ENCODE peak calls at places on chromosomes 4 and X, in eight cellular contexts. One of them, this sample, is unnamed.

GRCh38 chr4:83589283-83589682 is 53.4 kb downstream of the GPAT3 start:
- DNase-seq in AG10803: no peak
- DNase-seq in IMR-90: no peak
- DNase-seq in fibroblast of lung: no peak
- DNase-seq in WERI-Rb-1: no peak
- DNase-seq in endothelial cell: no peak
- DNase-seq in H9: no peak
- DNase-seq in colonic mucosa: no peak
- DNase-seq in this sample: no peak

GRCh38 chr4:145766273-145766672 is 86.3 kb downstream of the C4orf51 start:
- DNase-seq in AG10803: no peak
- DNase-seq in IMR-90: no peak
- DNase-seq in fibroblast of lung: no peak
- DNase-seq in WERI-Rb-1: no peak
- DNase-seq in endothelial cell: no peak
- DNase-seq in H9: no peak
- DNase-seq in colonic mucosa: no peak
- DNase-seq in this sample: no peak

GRCh38 chrX:10722804-10723364 is 102.5 kb upstream of the MID1 start:
- DNase-seq in AG10803: peak
- DNase-seq in IMR-90: peak
- DNase-seq in fibroblast of lung: peak
- DNase-seq in WERI-Rb-1: peak
- DNase-seq in endothelial cell: peak
- DNase-seq in H9: peak
- DNase-seq in colonic mucosa: peak
- DNase-seq in this sample: no peak

GRCh38 chrX:45479196-45479834 is 278.6 kb upstream of the DIPK2B start:
- DNase-seq in AG10803: peak
- DNase-seq in IMR-90: peak
- DNase-seq in fibroblast of lung: peak
- DNase-seq in WERI-Rb-1: no peak
- DNase-seq in endothelial cell: no peak
- DNase-seq in H9: no peak
- DNase-seq in colonic mucosa: no peak
- DNase-seq in this sample: no peak

GRCh38 chrX:18895157-18895952 is 88.6 kb downstream of the PHKA2 start:
- DNase-seq in AG10803: peak
- DNase-seq in IMR-90: peak
- DNase-seq in fibroblast of lung: peak
- DNase-seq in WERI-Rb-1: peak
- DNase-seq in endothelial cell: no peak
- DNase-seq in H9: peak
- DNase-seq in colonic mucosa: no peak
- DNase-seq in this sample: peak

GRCh38 chr4:105240037-105240436 is 93.4 kb downstream of the TET2 start:
- DNase-seq in AG10803: no peak
- DNase-seq in IMR-90: no peak
- DNase-seq in fibroblast of lung: no peak
- DNase-seq in WERI-Rb-1: no peak
- DNase-seq in endothelial cell: no peak
- DNase-seq in H9: no peak
- DNase-seq in colonic mucosa: no peak
- DNase-seq in this sample: no peak

GRCh38 chrX:102516314-102516936 is at the start of gene TMSB15A:
- DNase-seq in AG10803: peak
- DNase-seq in IMR-90: peak
- DNase-seq in fibroblast of lung: peak
- DNase-seq in WERI-Rb-1: peak
- DNase-seq in endothelial cell: peak
- DNase-seq in H9: peak
- DNase-seq in colonic mucosa: peak
- DNase-seq in this sample: peak

GRCh38 chr4:24226667-24227066 is 336.8 kb upstream of the PPARGC1A start:
- DNase-seq in AG10803: peak
- DNase-seq in IMR-90: peak
- DNase-seq in fibroblast of lung: peak
- DNase-seq in WERI-Rb-1: no peak
- DNase-seq in endothelial cell: no peak
- DNase-seq in H9: no peak
- DNase-seq in colonic mucosa: no peak
- DNase-seq in this sample: no peak

GRCh38 chrX:45434231-45434630 is 233.6 kb upstream of the DIPK2B start:
- DNase-seq in AG10803: no peak
- DNase-seq in IMR-90: no peak
- DNase-seq in fibroblast of lung: no peak
- DNase-seq in WERI-Rb-1: no peak
- DNase-seq in endothelial cell: no peak
- DNase-seq in H9: no peak
- DNase-seq in colonic mucosa: no peak
- DNase-seq in this sample: no peak

GRCh38 chr4:154164931-154165839 is 326.4 kb downstream of the DCHS2 start:
- DNase-seq in AG10803: peak
- DNase-seq in IMR-90: peak
- DNase-seq in fibroblast of lung: peak
- DNase-seq in WERI-Rb-1: no peak
- DNase-seq in endothelial cell: no peak
- DNase-seq in H9: no peak
- DNase-seq in colonic mucosa: no peak
- DNase-seq in this sample: no peak

GRCh38 chr4:134777626-134778025 is 576.0 kb upstream of the PABPC4L start:
- DNase-seq in AG10803: no peak
- DNase-seq in IMR-90: no peak
- DNase-seq in fibroblast of lung: no peak
- DNase-seq in WERI-Rb-1: peak
- DNase-seq in endothelial cell: peak
- DNase-seq in H9: no peak
- DNase-seq in colonic mucosa: no peak
- DNase-seq in this sample: no peak

GRCh38 chr4:125433453-125433852 is 118.7 kb downstream of the FAT4 start:
- DNase-seq in AG10803: peak
- DNase-seq in IMR-90: peak
- DNase-seq in fibroblast of lung: peak
- DNase-seq in WERI-Rb-1: no peak
- DNase-seq in endothelial cell: no peak
- DNase-seq in H9: no peak
- DNase-seq in colonic mucosa: no peak
- DNase-seq in this sample: no peak

GRCh38 chr4:149291463-149291862 is 524.2 kb downstream of the IQCM start:
- DNase-seq in AG10803: peak
- DNase-seq in IMR-90: peak
- DNase-seq in fibroblast of lung: peak
- DNase-seq in WERI-Rb-1: no peak
- DNase-seq in endothelial cell: no peak
- DNase-seq in H9: no peak
- DNase-seq in colonic mucosa: no peak
- DNase-seq in this sample: no peak

GRCh38 chrX:39777623-39778025 is 320.1 kb downstream of the BCOR start:
- DNase-seq in AG10803: no peak
- DNase-seq in IMR-90: no peak
- DNase-seq in fibroblast of lung: no peak
- DNase-seq in WERI-Rb-1: no peak
- DNase-seq in endothelial cell: no peak
- DNase-seq in H9: no peak
- DNase-seq in colonic mucosa: no peak
- DNase-seq in this sample: no peak

GRCh38 chr4:102868153-102868781 is 525 bp upstream of the CISD2 start:
- DNase-seq in AG10803: no peak
- DNase-seq in IMR-90: no peak
- DNase-seq in fibroblast of lung: no peak
- DNase-seq in WERI-Rb-1: peak
- DNase-seq in endothelial cell: peak
- DNase-seq in H9: no peak
- DNase-seq in colonic mucosa: peak
- DNase-seq in this sample: no peak

GRCh38 chr4:76090241-76090691 is 15.8 kb downstream of the ART3 start:
- DNase-seq in AG10803: peak
- DNase-seq in IMR-90: peak
- DNase-seq in fibroblast of lung: peak
- DNase-seq in WERI-Rb-1: no peak
- DNase-seq in endothelial cell: no peak
- DNase-seq in H9: no peak
- DNase-seq in colonic mucosa: peak
- DNase-seq in this sample: no peak

GRCh38 chrX:18674417-18674787 is 2.5 kb upstream of the RS1 start:
- DNase-seq in AG10803: no peak
- DNase-seq in IMR-90: no peak
- DNase-seq in fibroblast of lung: no peak
- DNase-seq in WERI-Rb-1: no peak
- DNase-seq in endothelial cell: no peak
- DNase-seq in H9: peak
- DNase-seq in colonic mucosa: peak
- DNase-seq in this sample: no peak

GRCh38 chr4:179625391-179625790 is 2183.2 kb upstream of the AGA start:
- DNase-seq in AG10803: no peak
- DNase-seq in IMR-90: peak
- DNase-seq in fibroblast of lung: peak
- DNase-seq in WERI-Rb-1: no peak
- DNase-seq in endothelial cell: no peak
- DNase-seq in H9: no peak
- DNase-seq in colonic mucosa: no peak
- DNase-seq in this sample: no peak

GRCh38 chr4:179624768-179625181 is 2182.5 kb upstream of the AGA start:
- DNase-seq in AG10803: peak
- DNase-seq in IMR-90: peak
- DNase-seq in fibroblast of lung: peak
- DNase-seq in WERI-Rb-1: no peak
- DNase-seq in endothelial cell: no peak
- DNase-seq in H9: peak
- DNase-seq in colonic mucosa: no peak
- DNase-seq in this sample: no peak

GRCh38 chr4:179626687-179627086 is 2184.4 kb upstream of the AGA start:
- DNase-seq in AG10803: no peak
- DNase-seq in IMR-90: no peak
- DNase-seq in fibroblast of lung: no peak
- DNase-seq in WERI-Rb-1: no peak
- DNase-seq in endothelial cell: peak
- DNase-seq in H9: peak
- DNase-seq in colonic mucosa: no peak
- DNase-seq in this sample: no peak
- TF ChIP-seq CTCF in AG10803: no peak
- TF ChIP-seq CTCF in IMR-90: peak
- TF ChIP-seq CTCF in fibroblast of lung: no peak
- TF ChIP-seq CTCF in WERI-Rb-1: peak
- TF ChIP-seq CTCF in endothelial cell: peak
- TF ChIP-seq CTCF in H9: peak
- TF ChIP-seq CTCF in colonic mucosa: no peak
- TF ChIP-seq CTCF in this sample: peak

GRCh38 chr4:8110071-8110986 is 48.3 kb downstream of the ABLIM2 start:
- DNase-seq in AG10803: no peak
- DNase-seq in IMR-90: no peak
- DNase-seq in fibroblast of lung: no peak
- DNase-seq in WERI-Rb-1: peak
- DNase-seq in endothelial cell: peak
- DNase-seq in H9: peak
- DNase-seq in colonic mucosa: no peak
- DNase-seq in this sample: no peak
- TF ChIP-seq CTCF in AG10803: no peak
- TF ChIP-seq CTCF in IMR-90: no peak
- TF ChIP-seq CTCF in fibroblast of lung: no peak
- TF ChIP-seq CTCF in WERI-Rb-1: peak
- TF ChIP-seq CTCF in endothelial cell: peak
- TF ChIP-seq CTCF in H9: peak
- TF ChIP-seq CTCF in colonic mucosa: no peak
- TF ChIP-seq CTCF in this sample: peak

DNA sequence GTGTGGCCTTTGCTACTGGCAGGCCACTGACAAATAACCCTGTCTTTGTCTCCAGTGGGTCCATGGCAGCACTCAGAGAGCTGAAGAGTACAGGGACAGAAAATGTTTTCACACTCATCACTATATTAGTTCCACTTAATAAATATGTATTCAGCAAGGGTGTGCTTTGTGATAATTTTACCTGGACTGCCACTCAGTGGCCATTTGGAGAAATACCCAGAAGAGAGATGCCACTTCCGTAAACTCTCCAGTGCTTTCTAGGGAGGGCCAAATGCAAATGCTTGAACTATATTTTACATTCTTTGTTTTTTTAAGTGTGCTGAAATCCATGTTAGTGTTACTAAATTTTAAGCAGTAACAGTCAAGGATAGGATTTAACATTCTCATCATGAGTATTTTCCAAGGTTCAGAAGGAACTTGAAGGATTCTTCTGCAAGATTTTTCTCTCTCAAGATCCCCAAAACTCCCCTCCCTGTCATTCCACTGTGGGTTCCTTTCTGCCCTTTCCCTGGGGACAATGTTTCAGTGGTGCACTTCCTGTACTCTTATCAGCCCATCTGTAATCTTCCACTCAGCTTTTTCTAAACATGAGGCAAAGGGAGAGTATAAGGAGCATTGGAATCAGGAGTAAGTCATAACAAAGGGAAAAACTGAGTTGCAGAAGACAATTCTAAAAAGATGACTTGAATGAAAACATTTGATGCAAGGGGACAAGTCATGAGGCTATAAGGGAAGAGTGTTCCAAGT is 46.0 kb downstream of the TFDP3 start:
- DNase-seq in AG10803: no peak
- DNase-seq in IMR-90: no peak
- DNase-seq in fibroblast of lung: peak
- DNase-seq in WERI-Rb-1: no peak
- DNase-seq in endothelial cell: no peak
- DNase-seq in H9: no peak
- DNase-seq in colonic mucosa: peak
- DNase-seq in this sample: no peak
- TF ChIP-seq CTCF in AG10803: no peak
- TF ChIP-seq CTCF in IMR-90: peak
- TF ChIP-seq CTCF in fibroblast of lung: no peak
- TF ChIP-seq CTCF in WERI-Rb-1: no peak
- TF ChIP-seq CTCF in endothelial cell: peak
- TF ChIP-seq CTCF in H9: peak
- TF ChIP-seq CTCF in colonic mucosa: no peak
- TF ChIP-seq CTCF in this sample: peak

GRCh38 chr4:10175626-10176025 is 59.0 kb upstream of the WDR1 start:
- DNase-seq in AG10803: peak
- DNase-seq in IMR-90: no peak
- DNase-seq in fibroblast of lung: no peak
- DNase-seq in WERI-Rb-1: no peak
- DNase-seq in endothelial cell: no peak
- DNase-seq in H9: no peak
- DNase-seq in colonic mucosa: no peak
- DNase-seq in this sample: no peak

GRCh38 chr4:10173754-10174749 is 57.5 kb upstream of the WDR1 start:
- DNase-seq in AG10803: no peak
- DNase-seq in IMR-90: no peak
- DNase-seq in fibroblast of lung: no peak
- DNase-seq in WERI-Rb-1: no peak
- DNase-seq in endothelial cell: no peak
- DNase-seq in H9: no peak
- DNase-seq in colonic mucosa: no peak
- DNase-seq in this sample: no peak

GRCh38 chr4:10171055-10171454 is 54.5 kb upstream of the WDR1 start:
- DNase-seq in AG10803: peak
- DNase-seq in IMR-90: no peak
- DNase-seq in fibroblast of lung: no peak
- DNase-seq in WERI-Rb-1: no peak
- DNase-seq in endothelial cell: no peak
- DNase-seq in H9: no peak
- DNase-seq in colonic mucosa: peak
- DNase-seq in this sample: no peak

GRCh38 chr4:10172278-10173038 is 55.9 kb upstream of the WDR1 start:
- DNase-seq in AG10803: no peak
- DNase-seq in IMR-90: no peak
- DNase-seq in fibroblast of lung: no peak
- DNase-seq in WERI-Rb-1: no peak
- DNase-seq in endothelial cell: no peak
- DNase-seq in H9: no peak
- DNase-seq in colonic mucosa: no peak
- DNase-seq in this sample: no peak

GRCh38 chr4:10173039-10173753 is 56.6 kb upstream of the WDR1 start:
- DNase-seq in AG10803: peak
- DNase-seq in IMR-90: peak
- DNase-seq in fibroblast of lung: peak
- DNase-seq in WERI-Rb-1: no peak
- DNase-seq in endothelial cell: no peak
- DNase-seq in H9: peak
- DNase-seq in colonic mucosa: no peak
- DNase-seq in this sample: no peak
- TF ChIP-seq CTCF in AG10803: peak
- TF ChIP-seq CTCF in IMR-90: peak
- TF ChIP-seq CTCF in fibroblast of lung: no peak
- TF ChIP-seq CTCF in WERI-Rb-1: no peak
- TF ChIP-seq CTCF in endothelial cell: no peak
- TF ChIP-seq CTCF in H9: peak
- TF ChIP-seq CTCF in colonic mucosa: no peak
- TF ChIP-seq CTCF in this sample: no peak

This sample was measured in chondrocyte.